ENCODE peak calls at places on chromosome 2, in five cellular contexts. R, P, E, W and H are unnamed samples.
A peak's percentile ranks its signal among the peaks of the same experiment; 100 is the strongest.

GRCh38 chr2:160349306-160349705 is 144.3 kb downstream of the RBMS1 start:
- DNase-seq in E (no peak), R (no peak), W (no peak), P (no peak), H (no peak)

GRCh38 chr2:30272761-30273573 is 41.6 kb downstream of the LBH start:
- DNase-seq in W (no peak), P (no peak), E (peak; percentile 91), R (no peak), H (no peak)

GRCh38 chr2:2061091-2061696 is 269.9 kb downstream of the MYT1L start:
- DNase-seq in E (no peak), P (no peak), R (no peak), W (no peak), H (no peak)

GRCh38 chr2:241268716-241269445 is 46.6 kb downstream of the HDLBP start:
- DNase-seq in R (no peak), E (peak; percentile 78), W (no peak), P (no peak), H (no peak)

GRCh38 chr2:202208526-202208925 is 29.9 kb downstream of the SUMO1 start:
- DNase-seq in P (no peak), E (no peak), W (no peak), R (no peak), H (no peak)

GRCh38 chr2:128523490-128523889 is 204.8 kb upstream of the HS6ST1 start:
- DNase-seq in P (no peak), W (no peak), R (no peak), E (no peak), H (no peak)

GRCh38 chr2:38037757-38038615 is 38.0 kb downstream of the CYP1B1 start:
- DNase-seq in W (no peak), R (peak; percentile 36), E (peak; percentile 44), P (no peak), H (no peak)

GRCh38 chr2:192657364-192657763 is 462.6 kb upstream of the TMEFF2 start:
- DNase-seq in W (no peak), R (no peak), E (no peak), P (no peak), H (no peak)

GRCh38 chr2:159904565-159905281 is 106.7 kb upstream of the CD302 start:
- DNase-seq in E (peak; percentile 24), R (no peak), P (peak; percentile 41), W (no peak), H (peak; percentile 41)

GRCh38 chr2:239762742-239763269 is 262.3 kb downstream of the NDUFA10 start:
- DNase-seq in R (no peak), W (no peak), P (no peak), E (no peak), H (no peak)

GRCh38 chr2:60295591-60295962 is 257.9 kb downstream of the BCL11A start:
- DNase-seq in W (no peak), P (no peak), R (no peak), E (no peak), H (peak; percentile 59)

GRCh38 chr2:226673314-226673723 is 126.3 kb downstream of the IRS1 start:
- DNase-seq in P (no peak), E (peak; percentile 78), R (no peak), W (no peak), H (no peak)

GRCh38 chr2:68839260-68839833 is 31.9 kb downstream of the BMP10 start:
- DNase-seq in R (no peak), E (no peak), W (no peak), P (no peak), H (no peak)

GRCh38 chr2:63591566-63592175 is 2.9 kb downstream of the MDH1 start:
- DNase-seq in R (no peak), P (no peak), E (no peak), W (no peak), H (no peak)

GRCh38 chr2:39512434-39512935 is 75.4 kb upstream of the MAP4K3 start:
- DNase-seq in W (no peak), E (no peak), R (no peak), P (no peak), H (no peak)

GRCh38 chr2:240522406-240522805 is 35.4 kb downstream of the ANKMY1 start:
- DNase-seq in P (no peak), R (no peak), W (no peak), E (no peak), H (no peak)

GRCh38 chr2:135182601-135183000 is 130.5 kb downstream of the RAB3GAP1 start:
- DNase-seq in E (no peak), P (no peak), R (no peak), W (no peak), H (no peak)

GRCh38 chr2:215828528-215829184 is 184.7 kb downstream of the MREG start:
- DNase-seq in W (peak; percentile 18), R (no peak), E (peak; percentile 68), P (no peak), H (no peak)

GRCh38 chr2:127143851-127144782 is 37.2 kb upstream of the BIN1 start:
- DNase-seq in P (no peak), W (no peak), E (peak; percentile 74), R (peak; percentile 46), H (peak; percentile 63)

GRCh38 chr2:58609306-58609705 is 368.2 kb upstream of the FANCL start:
- DNase-seq in E (no peak), R (no peak), P (no peak), W (no peak), H (no peak)